ENCODE peak calls at places on chromosomes 4 and X, in ten cellular contexts. R is mammary epithelial cell, Q is left ventricle myocardium inferior, Z is coronary artery, N is ascending aorta, B is cardiac muscle cell, S is ovary, X is foreskin fibroblast, Y is HFFc6, M is brain microvascular endothelial cell. C is an unnamed sample.

GRCh38 chrX:129609395-129609794 is 45.4 kb downstream of the APLN start:
- DNase-seq in S (no peak), Y (no peak), N (no peak), B (no peak), R (no peak), Z (no peak), Q (no peak), X (no peak), M (no peak), C (no peak)

GRCh38 chr4:111269439-111269838 is 646.6 kb upstream of the PITX2 start:
- DNase-seq in Y (peak; percentile 5), S (no peak), Q (no peak), R (no peak), Z (no peak), M (no peak), B (no peak), X (no peak), N (no peak), C (no peak)

GRCh38 chrX:123833387-123833786 is 26.5 kb upstream of the XIAP start:
- DNase-seq in Q (no peak), M (peak; percentile 30), Z (no peak), X (no peak), B (peak; percentile 55), Y (peak; percentile 19), S (peak; percentile 29), R (peak; percentile 42), N (peak; percentile 70), C (peak; percentile 71)

GRCh38 chr4:144654161-144654560 is 8.2 kb downstream of the HHIP start:
- DNase-seq in Q (no peak), S (no peak), B (no peak), Z (no peak), R (no peak), M (no peak), X (no peak), Y (no peak), N (no peak), C (no peak)

GRCh38 chrX:14027031-14027430 is 2.7 kb downstream of the GEMIN8 start:
- DNase-seq in X (no peak), N (no peak), M (no peak), Y (no peak), Z (no peak), R (peak; percentile 81), S (no peak), Q (peak; percentile 14), B (peak; percentile 25), C (no peak)

GRCh38 chr4:114563536-114564315 is 34.9 kb upstream of the UGT8 start:
- DNase-seq in S (no peak), B (peak; percentile 0), N (no peak), X (no peak), Y (no peak), M (peak; percentile 17), R (peak; percentile 1), Q (no peak), Z (no peak), C (no peak)

GRCh38 chr4:3524920-3525319 is 7.3 kb downstream of the LRPAP1 start:
- DNase-seq in N (no peak), Q (no peak), B (no peak), X (no peak), Y (no peak), M (no peak), R (no peak), Z (no peak), S (peak; percentile 11), C (no peak)

GRCh38 chr4:56907009-56907408 is 691 bp upstream of the REST start:
- DNase-seq in Q (no peak), Z (no peak), B (no peak), Y (no peak), S (no peak), X (no peak), R (no peak), N (no peak), M (no peak), C (no peak)

GRCh38 chrX:87728459-87728858 is 210.9 kb downstream of the KLHL4 start:
- DNase-seq in S (no peak), B (no peak), R (no peak), Z (no peak), M (no peak), X (no peak), Q (no peak), Y (no peak), N (no peak), C (no peak)

GRCh38 chrX:148784859-148785655 is 284.6 kb downstream of the AFF2 start:
- DNase-seq in B (no peak), S (no peak), Q (no peak), M (no peak), Y (no peak), Z (no peak), N (no peak), R (no peak), X (no peak), C (no peak)

GRCh38 chr4:120771907-120772306 is 150.6 kb downstream of the PRDM5 start:
- DNase-seq in B (no peak), Z (no peak), N (no peak), R (no peak), Q (no peak), M (no peak), Y (no peak), S (no peak), X (no peak), C (no peak)
- TF ChIP-seq CTCF in B (no peak), Z (no peak), N (no peak), R (no peak), Q (no peak), M (peak; percentile 9), Y (peak; percentile 9), S (no peak), X (no peak), C (no peak)

DNA sequence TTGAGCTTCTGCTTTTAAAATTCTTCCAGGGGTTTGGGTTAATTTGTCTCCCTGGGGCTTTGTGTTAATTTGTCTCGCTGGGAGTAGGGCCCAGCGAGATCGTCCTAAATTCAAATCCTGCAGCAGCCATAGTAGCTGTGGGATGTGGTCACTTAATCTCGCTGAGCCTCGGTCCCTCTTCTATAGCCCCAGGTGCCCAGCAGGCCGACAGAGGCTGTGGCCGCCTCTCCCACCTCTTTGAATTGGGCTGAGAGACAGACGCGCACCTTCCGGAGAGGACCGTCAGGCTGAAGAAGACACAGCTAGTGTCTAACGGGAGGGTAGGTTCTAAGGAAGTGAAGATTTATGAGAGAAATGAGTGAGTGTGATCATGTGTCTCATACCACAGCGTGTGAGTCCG is 15.7 kb upstream of the WFS1 start:
- DNase-seq in X (no peak), Q (no peak), Y (no peak), R (no peak), Z (no peak), N (no peak), B (no peak), M (no peak), S (no peak), C (no peak)
- TF ChIP-seq CTCF in X (no peak), Q (no peak), Y (no peak), R (no peak), Z (no peak), N (no peak), B (no peak), M (no peak), S (no peak), C (no peak)

GRCh38 chrX:47958943-47959342 is 44.8 kb downstream of the ZNF182 start:
- DNase-seq in S (no peak), Z (no peak), X (no peak), N (no peak), R (no peak), Y (no peak), M (peak; percentile 2), B (peak; percentile 26), Q (no peak), C (peak; percentile 18)
- TF ChIP-seq CTCF in S (no peak), Z (no peak), X (no peak), N (no peak), R (no peak), Y (peak; percentile 28), M (peak; percentile 34), B (peak; percentile 35), Q (peak; percentile 17), C (no peak)

GRCh38 chr4:123506311-123506685 is 109.7 kb downstream of the SPRY1 start:
- DNase-seq in N (no peak), Q (no peak), M (no peak), B (no peak), Z (no peak), Y (no peak), S (no peak), R (no peak), X (no peak), C (no peak)

GRCh38 chr4:123501733-123502132 is 105.1 kb downstream of the SPRY1 start:
- DNase-seq in Y (no peak), R (no peak), B (no peak), Z (no peak), X (no peak), Q (no peak), S (no peak), N (no peak), M (no peak), C (no peak)

GRCh38 chr4:123503698-123504389 is 107.2 kb downstream of the SPRY1 start:
- DNase-seq in Z (no peak), M (no peak), B (no peak), X (no peak), S (no peak), Y (no peak), Q (no peak), R (no peak), N (no peak), C (no peak)

GRCh38 chr4:123505077-123505456 is 108.5 kb downstream of the SPRY1 start:
- DNase-seq in Z (no peak), M (peak; percentile 16), X (no peak), B (peak; percentile 65), Q (no peak), R (no peak), Y (no peak), N (no peak), S (no peak), C (no peak)

DNA sequence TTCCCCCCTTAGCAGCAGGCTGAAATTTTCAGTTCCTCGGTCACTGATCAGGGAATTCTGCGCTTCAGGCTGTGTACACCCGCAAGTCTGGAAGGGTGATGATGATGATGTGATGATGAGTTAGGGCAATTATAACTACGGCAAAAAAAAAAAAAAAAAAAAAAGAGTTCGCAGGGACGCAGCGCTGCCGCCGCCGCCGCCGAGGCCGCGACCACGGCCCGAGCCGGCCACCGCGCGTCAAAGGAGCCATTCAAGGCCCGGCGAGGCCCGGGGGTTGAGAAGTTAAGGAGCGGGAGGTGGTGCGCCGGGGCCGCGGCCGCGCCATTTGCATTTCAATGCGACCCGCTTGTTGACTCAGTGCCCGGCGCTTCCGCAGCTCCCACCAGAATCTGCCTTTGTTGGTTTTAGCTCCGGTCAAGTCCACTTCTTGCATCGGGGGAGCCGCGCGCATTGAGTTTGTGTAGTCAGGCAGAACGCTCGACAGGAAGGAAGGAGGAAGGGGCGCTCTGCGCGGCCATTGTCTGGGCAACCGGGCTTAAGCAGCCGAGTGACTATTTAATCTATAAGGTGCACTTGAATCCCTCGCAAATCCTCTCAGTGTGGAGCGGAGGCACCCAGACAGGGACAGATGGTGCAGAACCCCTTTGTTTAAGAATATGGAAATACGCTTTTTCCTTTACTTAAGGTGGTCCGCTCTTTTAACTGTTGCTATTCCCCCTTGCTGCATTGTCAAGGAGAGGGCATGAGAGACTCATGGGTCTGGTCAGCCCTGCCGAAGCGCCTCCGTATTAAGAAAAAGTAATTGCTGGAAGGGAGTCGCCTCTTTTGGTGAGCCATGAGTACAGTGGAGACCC is 109.1 kb downstream of the SPRY1 start:
- DNase-seq in Z (no peak), B (peak; percentile 83), N (peak; percentile 67), R (no peak), X (peak; percentile 24), Q (peak; percentile 67), S (peak; percentile 48), M (peak; percentile 48), Y (no peak), C (peak; percentile 28)
- TF ChIP-seq CTCF in Z (no peak), B (no peak), N (no peak), R (no peak), X (no peak), Q (no peak), S (no peak), M (peak; percentile 15), Y (no peak), C (no peak)

GRCh38 chrX:113594504-113594903 is 753.9 kb upstream of the AMOT start:
- DNase-seq in R (no peak), Q (no peak), S (no peak), B (no peak), N (no peak), M (no peak), Y (no peak), Z (no peak), X (no peak), C (no peak)
- TF ChIP-seq CTCF in R (no peak), Q (no peak), S (no peak), B (no peak), N (no peak), M (no peak), Y (no peak), Z (no peak), X (no peak), C (no peak)